ENCODE peak calls at places on chromosomes 2 and 18, in seven cellular contexts. One of them, this sample, is unnamed.

GRCh38 chr2:179511105-179511504 is 246.5 kb upstream of the SESTD1 start:
- DNase-seq in A673: no peak
- DNase-seq in IMR-90: no peak
- DNase-seq in AG10803: no peak
- DNase-seq in cardiac muscle cell: no peak
- DNase-seq in fibroblast of mammary gland: no peak
- DNase-seq in pancreas: no peak
- DNase-seq in this sample: no peak

GRCh38 chr18:44884446-44884845 is 203.8 kb downstream of the SETBP1 start:
- DNase-seq in A673: no peak
- DNase-seq in IMR-90: no peak
- DNase-seq in AG10803: peak
- DNase-seq in cardiac muscle cell: no peak
- DNase-seq in fibroblast of mammary gland: peak
- DNase-seq in pancreas: no peak
- DNase-seq in this sample: no peak

GRCh38 chr2:68441179-68441993 is 25.7 kb downstream of the FBXO48 start:
- DNase-seq in A673: peak
- DNase-seq in IMR-90: peak
- DNase-seq in AG10803: peak
- DNase-seq in cardiac muscle cell: peak
- DNase-seq in fibroblast of mammary gland: peak
- DNase-seq in pancreas: peak
- DNase-seq in this sample: peak

GRCh38 chr2:217398860-217399259 is 539.0 kb upstream of the TNP1 start:
- DNase-seq in A673: no peak
- DNase-seq in IMR-90: no peak
- DNase-seq in AG10803: no peak
- DNase-seq in cardiac muscle cell: no peak
- DNase-seq in fibroblast of mammary gland: no peak
- DNase-seq in pancreas: no peak
- DNase-seq in this sample: no peak

GRCh38 chr2:233416199-233416598 is 61.9 kb downstream of the DGKD start:
- DNase-seq in A673: no peak
- DNase-seq in IMR-90: no peak
- DNase-seq in AG10803: no peak
- DNase-seq in cardiac muscle cell: no peak
- DNase-seq in fibroblast of mammary gland: no peak
- DNase-seq in pancreas: no peak
- DNase-seq in this sample: no peak

GRCh38 chr2:160388464-160389263 is 104.9 kb downstream of the RBMS1 start:
- DNase-seq in A673: no peak
- DNase-seq in IMR-90: no peak
- DNase-seq in AG10803: peak
- DNase-seq in cardiac muscle cell: no peak
- DNase-seq in fibroblast of mammary gland: peak
- DNase-seq in pancreas: no peak
- DNase-seq in this sample: no peak

GRCh38 chr2:3959372-3959771 is 256.0 kb downstream of the DCDC2C start:
- DNase-seq in A673: peak
- DNase-seq in IMR-90: peak
- DNase-seq in AG10803: peak
- DNase-seq in cardiac muscle cell: peak
- DNase-seq in fibroblast of mammary gland: peak
- DNase-seq in pancreas: no peak
- DNase-seq in this sample: peak

GRCh38 chr2:191015831-191016230 is 1.9 kb upstream of the STAT1 start:
- DNase-seq in A673: no peak
- DNase-seq in IMR-90: no peak
- DNase-seq in AG10803: no peak
- DNase-seq in cardiac muscle cell: no peak
- DNase-seq in fibroblast of mammary gland: no peak
- DNase-seq in pancreas: no peak
- DNase-seq in this sample: no peak

GRCh38 chr2:148044322-148044721 is 23.4 kb downstream of the MBD5 start:
- DNase-seq in A673: no peak
- DNase-seq in IMR-90: no peak
- DNase-seq in AG10803: no peak
- DNase-seq in cardiac muscle cell: no peak
- DNase-seq in fibroblast of mammary gland: no peak
- DNase-seq in pancreas: no peak
- DNase-seq in this sample: no peak

GRCh38 chr18:8433323-8433722 is 175.9 kb upstream of the RAB12 start:
- DNase-seq in A673: no peak
- DNase-seq in IMR-90: no peak
- DNase-seq in AG10803: no peak
- DNase-seq in cardiac muscle cell: no peak
- DNase-seq in fibroblast of mammary gland: no peak
- DNase-seq in pancreas: no peak
- DNase-seq in this sample: no peak

GRCh38 chr18:47075098-47075883 is 39.9 kb upstream of the ELOA2 start:
- DNase-seq in A673: peak
- DNase-seq in IMR-90: no peak
- DNase-seq in AG10803: peak
- DNase-seq in cardiac muscle cell: peak
- DNase-seq in fibroblast of mammary gland: peak
- DNase-seq in pancreas: no peak
- DNase-seq in this sample: no peak

GRCh38 chr2:213932-214693 is 49.7 kb downstream of the SH3YL1 start:
- DNase-seq in A673: peak
- DNase-seq in IMR-90: no peak
- DNase-seq in AG10803: no peak
- DNase-seq in cardiac muscle cell: no peak
- DNase-seq in fibroblast of mammary gland: no peak
- DNase-seq in pancreas: peak
- DNase-seq in this sample: no peak

GRCh38 chr18:8623549-8624106 is 14.4 kb downstream of the RAB12 start:
- DNase-seq in A673: no peak
- DNase-seq in IMR-90: no peak
- DNase-seq in AG10803: no peak
- DNase-seq in cardiac muscle cell: no peak
- DNase-seq in fibroblast of mammary gland: no peak
- DNase-seq in pancreas: no peak
- DNase-seq in this sample: no peak

GRCh38 chr2:24490674-24491625 is at the start of gene NCOA1:
- DNase-seq in A673: peak
- DNase-seq in IMR-90: peak
- DNase-seq in AG10803: peak
- DNase-seq in cardiac muscle cell: peak
- DNase-seq in fibroblast of mammary gland: peak
- DNase-seq in pancreas: peak
- DNase-seq in this sample: peak

GRCh38 chr2:201129044-201129505 is 13.1 kb downstream of the CFLAR start:
- DNase-seq in A673: peak
- DNase-seq in IMR-90: peak
- DNase-seq in AG10803: peak
- DNase-seq in cardiac muscle cell: peak
- DNase-seq in fibroblast of mammary gland: peak
- DNase-seq in pancreas: no peak
- DNase-seq in this sample: peak
- H3K4me3 ChIP-seq in A673: peak
- H3K4me3 ChIP-seq in IMR-90: no peak
- H3K4me3 ChIP-seq in AG10803: peak
- H3K4me3 ChIP-seq in cardiac muscle cell: no peak
- H3K4me3 ChIP-seq in fibroblast of mammary gland: no peak
- H3K4me3 ChIP-seq in pancreas: no peak
- H3K4me3 ChIP-seq in this sample: no peak

GRCh38 chr2:20106746-20107145 is 55.3 kb upstream of the LAPTM4A start:
- DNase-seq in A673: no peak
- DNase-seq in IMR-90: no peak
- DNase-seq in AG10803: no peak
- DNase-seq in cardiac muscle cell: peak
- DNase-seq in fibroblast of mammary gland: no peak
- DNase-seq in pancreas: peak
- DNase-seq in this sample: no peak
- TF ChIP-seq CTCF in A673: peak
- TF ChIP-seq CTCF in IMR-90: peak
- TF ChIP-seq CTCF in AG10803: no peak
- TF ChIP-seq CTCF in cardiac muscle cell: peak
- TF ChIP-seq CTCF in fibroblast of mammary gland: no peak
- TF ChIP-seq CTCF in pancreas: peak
- TF ChIP-seq CTCF in this sample: peak

GRCh38 chr18:4108016-4108415 is 347.1 kb downstream of the DLGAP1 start:
- DNase-seq in A673: no peak
- DNase-seq in IMR-90: no peak
- DNase-seq in AG10803: no peak
- DNase-seq in cardiac muscle cell: no peak
- DNase-seq in fibroblast of mammary gland: no peak
- DNase-seq in pancreas: no peak
- DNase-seq in this sample: no peak

GRCh38 chr18:4106407-4107033 is 348.6 kb downstream of the DLGAP1 start:
- DNase-seq in A673: peak
- DNase-seq in IMR-90: peak
- DNase-seq in AG10803: peak
- DNase-seq in cardiac muscle cell: peak
- DNase-seq in fibroblast of mammary gland: peak
- DNase-seq in pancreas: peak
- DNase-seq in this sample: peak

DNA sequence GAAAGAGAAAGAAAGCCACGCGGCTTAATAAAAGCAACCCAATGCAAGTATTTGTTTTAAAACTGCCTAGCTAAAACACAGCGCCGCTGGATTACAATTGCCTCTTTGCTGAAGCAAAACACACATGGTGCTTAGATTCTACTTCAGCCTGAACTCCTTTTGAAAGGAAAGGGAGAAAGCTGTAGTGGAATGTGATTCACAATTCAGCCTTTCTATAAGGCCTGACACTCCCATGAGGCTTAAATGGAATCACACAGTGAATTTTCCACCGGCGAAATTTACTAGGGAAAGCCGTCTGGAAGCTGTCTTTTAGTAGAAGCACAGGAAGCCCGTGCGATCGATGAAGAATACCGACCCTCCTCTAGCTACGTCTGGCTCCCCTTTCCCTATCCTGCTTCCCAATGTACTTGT is 348.1 kb downstream of the DLGAP1 start:
- DNase-seq in A673: no peak
- DNase-seq in IMR-90: no peak
- DNase-seq in AG10803: no peak
- DNase-seq in cardiac muscle cell: no peak
- DNase-seq in fibroblast of mammary gland: no peak
- DNase-seq in pancreas: no peak
- DNase-seq in this sample: peak
- H3K4me3 ChIP-seq in A673: no peak
- H3K4me3 ChIP-seq in IMR-90: no peak
- H3K4me3 ChIP-seq in AG10803: peak
- H3K4me3 ChIP-seq in cardiac muscle cell: no peak
- H3K4me3 ChIP-seq in fibroblast of mammary gland: no peak
- H3K4me3 ChIP-seq in pancreas: no peak
- H3K4me3 ChIP-seq in this sample: peak

DNA sequence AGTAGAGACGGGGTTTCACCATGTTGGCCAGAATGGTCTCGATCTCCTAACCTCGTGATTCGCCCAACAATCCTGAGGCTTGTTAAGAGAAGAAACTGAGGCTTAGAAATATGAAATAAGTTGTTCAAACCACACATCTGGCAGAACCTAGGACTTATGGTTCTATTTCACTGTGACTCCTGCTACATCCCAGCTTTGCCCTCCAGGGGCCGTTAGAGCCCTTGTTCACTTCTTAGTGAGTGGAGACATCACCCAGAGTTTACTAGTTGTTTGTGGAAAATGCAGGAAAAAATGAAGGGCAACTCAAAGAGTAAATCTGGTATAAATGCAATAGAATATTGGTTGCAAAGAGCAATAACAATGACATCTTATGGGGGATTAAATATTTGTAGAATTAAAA is 43.9 kb downstream of the MARCHF4 start:
- DNase-seq in A673: peak
- DNase-seq in IMR-90: no peak
- DNase-seq in AG10803: no peak
- DNase-seq in cardiac muscle cell: peak
- DNase-seq in fibroblast of mammary gland: peak
- DNase-seq in pancreas: no peak
- DNase-seq in this sample: peak
- TF ChIP-seq CTCF in A673: peak
- TF ChIP-seq CTCF in IMR-90: peak
- TF ChIP-seq CTCF in AG10803: peak
- TF ChIP-seq CTCF in cardiac muscle cell: peak
- TF ChIP-seq CTCF in fibroblast of mammary gland: peak
- TF ChIP-seq CTCF in pancreas: no peak
- TF ChIP-seq CTCF in this sample: peak

GRCh38 chr2:211901226-211901625 is 637.4 kb downstream of the ERBB4 start:
- DNase-seq in A673: no peak
- DNase-seq in IMR-90: no peak
- DNase-seq in AG10803: no peak
- DNase-seq in cardiac muscle cell: no peak
- DNase-seq in fibroblast of mammary gland: no peak
- DNase-seq in pancreas: no peak
- DNase-seq in this sample: no peak

GRCh38 chr2:211899871-211900482 is 638.6 kb downstream of the ERBB4 start:
- DNase-seq in A673: peak
- DNase-seq in IMR-90: no peak
- DNase-seq in AG10803: no peak
- DNase-seq in cardiac muscle cell: no peak
- DNase-seq in fibroblast of mammary gland: no peak
- DNase-seq in pancreas: no peak
- DNase-seq in this sample: no peak

GRCh38 chr2:211898697-211899096 is 639.9 kb downstream of the ERBB4 start:
- DNase-seq in A673: no peak
- DNase-seq in IMR-90: no peak
- DNase-seq in AG10803: no peak
- DNase-seq in cardiac muscle cell: no peak
- DNase-seq in fibroblast of mammary gland: no peak
- DNase-seq in pancreas: no peak
- DNase-seq in this sample: no peak

GRCh38 chr2:211900518-211900917 is 638.1 kb downstream of the ERBB4 start:
- DNase-seq in A673: no peak
- DNase-seq in IMR-90: no peak
- DNase-seq in AG10803: no peak
- DNase-seq in cardiac muscle cell: no peak
- DNase-seq in fibroblast of mammary gland: no peak
- DNase-seq in pancreas: no peak
- DNase-seq in this sample: no peak
- H3K4me3 ChIP-seq in A673: no peak
- H3K4me3 ChIP-seq in IMR-90: no peak
- H3K4me3 ChIP-seq in AG10803: no peak
- H3K4me3 ChIP-seq in cardiac muscle cell: no peak
- H3K4me3 ChIP-seq in fibroblast of mammary gland: no peak
- H3K4me3 ChIP-seq in pancreas: no peak
- H3K4me3 ChIP-seq in this sample: no peak

GRCh38 chr2:70959851-70960832 is 18.3 kb upstream of the ANKRD53 start:
- DNase-seq in A673: no peak
- DNase-seq in IMR-90: no peak
- DNase-seq in AG10803: no peak
- DNase-seq in cardiac muscle cell: no peak
- DNase-seq in fibroblast of mammary gland: no peak
- DNase-seq in pancreas: no peak
- DNase-seq in this sample: no peak
- TF ChIP-seq CTCF in A673: peak
- TF ChIP-seq CTCF in IMR-90: no peak
- TF ChIP-seq CTCF in AG10803: peak
- TF ChIP-seq CTCF in cardiac muscle cell: no peak
- TF ChIP-seq CTCF in fibroblast of mammary gland: peak
- TF ChIP-seq CTCF in pancreas: no peak
- TF ChIP-seq CTCF in this sample: no peak

DNA sequence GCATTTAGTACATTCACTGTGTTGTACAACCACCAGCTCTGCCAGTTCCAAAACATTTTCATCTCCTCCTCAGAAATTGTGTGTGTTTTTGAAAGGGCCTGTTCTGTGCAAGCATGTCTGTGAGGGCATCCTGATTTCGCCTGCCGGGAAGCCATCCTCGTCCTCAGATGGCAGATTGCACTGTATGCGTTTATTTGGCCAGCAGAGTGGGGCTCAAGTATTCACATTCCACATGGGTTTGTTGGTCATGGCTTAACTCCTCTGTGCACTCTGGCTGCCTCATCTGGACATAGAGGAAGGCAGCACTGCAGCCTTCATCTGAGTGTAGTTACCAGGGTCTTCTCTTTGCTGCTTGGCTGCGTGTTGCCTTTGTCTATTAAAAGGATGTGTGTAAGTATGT is 85.0 kb downstream of the TMEM247 start:
- DNase-seq in A673: no peak
- DNase-seq in IMR-90: peak
- DNase-seq in AG10803: no peak
- DNase-seq in cardiac muscle cell: no peak
- DNase-seq in fibroblast of mammary gland: no peak
- DNase-seq in pancreas: no peak
- DNase-seq in this sample: no peak
- H3K4me3 ChIP-seq in A673: no peak
- H3K4me3 ChIP-seq in IMR-90: no peak
- H3K4me3 ChIP-seq in AG10803: no peak
- H3K4me3 ChIP-seq in cardiac muscle cell: no peak
- H3K4me3 ChIP-seq in fibroblast of mammary gland: no peak
- H3K4me3 ChIP-seq in pancreas: no peak
- H3K4me3 ChIP-seq in this sample: no peak